ENCODE peak calls at places on chromosome 22, in five cellular contexts. U is GM12891, Q is GM12892, N is upper lobe of left lung, K is HepG2. I is an unnamed sample.

GRCh38 chr22:38727530-38728451 is 22.0 kb downstream of the GTPBP1 start:
- DNase-seq in U (no peak), K (no peak), N (no peak), Q (no peak), I (no peak)

GRCh38 chr22:30694171-30694637 is 470 bp upstream of the OSBP2 start:
- DNase-seq in N (peak; percentile 62), Q (peak; percentile 25), U (no peak), K (no peak), I (peak; percentile 29)

GRCh38 chr22:23786261-23786710 is 480 bp upstream of the SMARCB1 start:
- DNase-seq in K (no peak), U (no peak), Q (no peak), N (no peak), I (no peak)

GRCh38 chr22:25045176-25045575 is 92.7 kb downstream of the KIAA1671 start:
- DNase-seq in U (no peak), N (no peak), Q (no peak), K (no peak), I (no peak)

GRCh38 chr22:45242778-45243191 is 2.1 kb upstream of the KIAA0930 start:
- DNase-seq in N (no peak), K (peak; percentile 57), Q (no peak), U (no peak), I (no peak)

GRCh38 chr22:40190501-40190900 is 12.8 kb downstream of the TNRC6B start:
- DNase-seq in Q (no peak), N (no peak), U (no peak), K (no peak), I (no peak)

GRCh38 chr22:30265851-30266444 is 703 bp downstream of the OSM start:
- DNase-seq in N (peak; percentile 79), Q (peak; percentile 81), U (peak; percentile 86), K (no peak), I (no peak)

GRCh38 chr22:43867839-43868652 is 5.7 kb upstream of the SULT4A1 start:
- DNase-seq in N (no peak), K (no peak), U (no peak), Q (no peak), I (no peak)

GRCh38 chr22:23013612-23014011 is 56.7 kb upstream of the GNAZ start:
- DNase-seq in K (no peak), Q (no peak), U (no peak), N (no peak), I (no peak)

GRCh38 chr22:38172489-38173155 is 9.0 kb downstream of the PLA2G6 start:
- DNase-seq in U (no peak), N (peak; percentile 80), K (peak; percentile 66), Q (no peak), I (no peak)

GRCh38 chr22:46355369-46355995 is 20.0 kb downstream of the TRMU start:
- DNase-seq in Q (peak; percentile 83), K (peak; percentile 37), N (peak; percentile 60), U (peak; percentile 84), I (no peak)

GRCh38 chr22:21642584-21643448 is 714 bp downstream of the SDF2L1 start:
- DNase-seq in K (peak; percentile 62), N (peak; percentile 48), Q (no peak), U (peak; percentile 51), I (no peak)

GRCh38 chr22:33851985-33852384 is 68.3 kb downstream of the LARGE1 start:
- DNase-seq in K (no peak), U (no peak), Q (no peak), N (no peak), I (no peak)

GRCh38 chr22:28279888-28280287 is 360.8 kb upstream of the PITPNB start:
- DNase-seq in Q (no peak), K (no peak), U (no peak), N (no peak), I (no peak)

GRCh38 chr22:44523981-44524759 is 26.1 kb upstream of the RTL6 start:
- DNase-seq in Q (no peak), U (no peak), K (no peak), N (no peak), I (no peak)

GRCh38 chr22:37896939-37897338 is 9.2 kb upstream of the MICALL1 start:
- DNase-seq in N (no peak), U (no peak), Q (no peak), K (no peak), I (no peak)

GRCh38 chr22:45304971-45305370 is 4.8 kb upstream of the FAM118A start:
- DNase-seq in U (no peak), K (no peak), Q (no peak), N (no peak), I (no peak)

GRCh38 chr22:46088541-46089311 is 61.6 kb upstream of the PPARA start:
- DNase-seq in Q (no peak), U (no peak), N (peak; percentile 66), K (no peak), I (no peak)

GRCh38 chr22:31943206-31943975 is 944 bp upstream of the YWHAH start:
- DNase-seq in K (no peak), Q (no peak), U (no peak), N (no peak), I (no peak)
- TF ChIP-seq POLR2AphosphoS5 in K (peak; percentile 4), Q (no peak), U (no peak), N (no peak), I (peak; percentile 64)

GRCh38 chr22:36303115-36303467 is 50.2 kb downstream of the APOL1 start:
- DNase-seq in Q (no peak), U (no peak), N (no peak), K (no peak), I (no peak)

GRCh38 chr22:36302439-36303114 is 49.6 kb downstream of the APOL1 start:
- DNase-seq in N (no peak), U (no peak), K (no peak), Q (no peak), I (no peak)

GRCh38 chr22:36300396-36301212 is 47.7 kb downstream of the APOL1 start:
- DNase-seq in Q (no peak), N (no peak), K (no peak), U (no peak), I (no peak)

GRCh38 chr22:36301384-36301828 is 48.5 kb downstream of the APOL1 start:
- DNase-seq in K (peak; percentile 48), Q (peak; percentile 76), U (peak; percentile 78), N (peak; percentile 81), I (peak; percentile 29)

GRCh38 chr22:36301851-36302250 is 48.9 kb downstream of the APOL1 start:
- DNase-seq in K (no peak), U (no peak), N (no peak), Q (no peak), I (no peak)
- TF ChIP-seq POLR2AphosphoS5 in K (no peak), U (no peak), N (no peak), Q (no peak), I (no peak)

DNA sequence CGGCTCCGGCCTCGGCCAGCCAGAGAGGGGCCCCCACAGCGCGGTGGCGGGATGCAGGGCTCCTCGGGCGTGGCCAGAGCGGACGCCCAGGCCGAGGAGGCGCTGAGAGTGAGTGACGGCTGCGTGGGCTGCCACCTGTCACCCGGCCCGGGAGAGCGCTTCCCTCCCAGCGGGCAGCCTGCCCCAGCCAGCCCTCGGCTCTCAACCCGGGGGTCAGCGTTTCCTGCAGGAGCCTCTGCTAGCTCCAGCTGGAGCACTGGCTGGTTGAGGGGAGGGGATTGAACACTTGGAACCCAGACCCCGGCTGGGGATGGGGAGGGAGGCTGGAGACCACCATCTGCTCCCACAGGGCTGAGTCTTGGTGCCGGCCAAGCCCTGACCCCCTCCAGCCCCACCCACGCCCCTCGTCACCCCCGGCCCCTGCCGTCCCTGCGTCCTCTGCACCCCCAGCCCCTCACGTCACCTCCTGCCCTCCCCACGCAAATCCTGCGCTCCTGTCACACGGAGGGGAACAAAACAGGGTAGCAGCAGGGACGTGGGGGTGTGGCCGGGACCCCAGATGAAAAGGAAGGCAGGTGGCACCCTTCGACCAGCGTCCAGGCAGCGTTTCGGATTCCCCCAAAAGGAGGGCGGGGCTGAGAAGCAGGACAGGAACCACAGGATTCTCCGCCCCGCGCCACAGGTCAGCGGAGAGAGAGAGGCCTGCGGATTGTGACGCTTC is 156.9 kb downstream of the BRD1 start:
- DNase-seq in U (no peak), K (no peak), Q (no peak), N (peak; percentile 20), I (no peak)
- TF ChIP-seq POLR2AphosphoS5 in U (no peak), K (no peak), Q (no peak), N (no peak), I (no peak)

DNA sequence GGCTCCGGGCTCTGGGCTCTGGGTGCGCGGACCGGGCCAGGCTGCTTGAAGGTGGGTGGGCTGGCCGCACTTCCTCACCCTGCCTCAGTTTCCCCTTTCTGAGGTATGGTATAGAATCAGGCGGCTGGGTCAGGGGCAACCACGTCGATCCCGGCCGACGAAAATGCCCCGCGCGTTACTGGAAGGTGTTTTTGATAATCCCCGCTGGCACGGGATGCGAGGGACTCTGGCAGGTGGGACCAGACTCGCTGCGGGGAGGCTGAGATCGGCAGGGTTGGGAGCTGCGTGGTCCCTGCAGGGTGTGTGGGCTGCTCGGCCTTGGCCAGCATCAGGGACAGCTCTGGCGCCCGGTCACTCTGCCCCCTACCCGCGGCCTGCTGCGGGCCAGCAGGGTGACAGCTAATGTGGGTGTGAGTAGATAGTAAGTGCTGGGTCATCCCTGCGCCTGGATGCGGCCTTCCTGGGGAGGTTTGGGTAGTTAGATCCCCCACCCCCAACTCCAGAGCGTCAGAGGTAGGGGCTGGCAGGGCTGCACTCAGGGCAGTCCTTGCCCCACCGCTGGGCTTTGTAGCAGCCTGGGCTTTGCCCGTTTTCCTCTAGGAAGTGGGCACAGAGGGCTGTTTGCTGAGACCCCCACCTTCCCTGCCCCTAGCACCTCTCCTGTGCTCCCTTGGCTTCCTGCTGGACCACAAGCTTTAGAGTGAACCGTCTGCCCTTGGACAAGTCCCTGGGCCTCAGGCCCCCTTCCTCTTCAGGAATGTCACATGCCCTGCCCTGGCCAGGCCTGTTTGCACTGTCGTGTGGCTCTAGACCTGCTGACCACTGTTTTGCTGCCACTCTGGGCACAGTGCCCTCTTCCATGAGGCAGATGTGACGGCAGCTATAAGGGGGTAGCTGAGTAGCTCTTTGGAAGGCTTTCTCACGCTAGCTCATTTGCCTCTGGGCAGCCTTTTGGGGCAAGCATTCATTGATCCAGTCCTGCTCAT is 579 bp downstream of the TANGO2 start:
- DNase-seq in U (no peak), K (peak; percentile 49), N (peak; percentile 91), Q (no peak), I (no peak)
- TF ChIP-seq POLR2AphosphoS5 in U (no peak), K (no peak), N (peak; percentile 67), Q (no peak), I (no peak)

GRCh38 chr22:26646158-26646557 is 11.2 kb upstream of the MIAT start:
- DNase-seq in K (no peak), Q (no peak), U (no peak), N (no peak), I (no peak)

GRCh38 chr22:26648011-26648497 is 9.3 kb upstream of the MIAT start:
- DNase-seq in N (no peak), K (no peak), Q (no peak), U (no peak), I (no peak)

GRCh38 chr22:26643368-26644100 is 13.9 kb upstream of the MIAT start:
- DNase-seq in U (no peak), Q (no peak), N (no peak), K (no peak), I (no peak)

GRCh38 chr22:26642465-26643367 is 14.7 kb upstream of the MIAT start:
- DNase-seq in Q (no peak), K (no peak), N (peak; percentile 61), U (no peak), I (no peak)
- TF ChIP-seq POLR2AphosphoS5 in Q (no peak), K (no peak), N (peak; percentile 71), U (no peak), I (no peak)

DNA sequence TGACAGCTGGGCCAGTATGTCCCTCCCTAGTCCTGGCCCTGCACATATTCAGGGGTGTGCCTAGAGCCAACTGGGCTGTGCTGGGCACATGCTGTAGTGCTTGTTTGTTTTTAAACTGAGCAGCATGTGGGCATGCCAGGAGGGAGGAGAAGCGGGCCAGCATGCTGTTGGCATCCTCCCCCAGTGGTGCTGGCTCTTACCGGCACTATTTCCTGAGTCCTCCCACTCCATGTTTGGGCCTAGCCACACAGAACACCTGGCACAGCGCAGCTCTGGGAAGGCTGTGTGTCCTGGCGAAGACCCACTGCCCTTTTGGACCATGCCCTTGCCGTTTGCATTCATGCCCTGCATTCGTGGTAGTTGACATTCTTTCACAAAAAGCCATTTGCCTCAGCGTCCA is 13.4 kb downstream of the DGCR8 start:
- DNase-seq in U (no peak), N (no peak), Q (no peak), K (no peak), I (no peak)
- TF ChIP-seq POLR2AphosphoS5 in U (no peak), N (no peak), Q (no peak), K (no peak), I (no peak)